ENCODE peak calls at places on chromosomes 1 and 21, in five cellular contexts. One of them, this sample, is unnamed.

GRCh38 chr1:155128755-155129473 is 1.2 kb downstream of the EFNA1 start:
- DNase-seq in ovary: no peak
- DNase-seq in stomach: peak
- DNase-seq in transverse colon: peak
- DNase-seq in sigmoid colon: peak
- DNase-seq in this sample: peak

GRCh38 chr1:14924012-14924452 is 229.5 kb upstream of the TMEM51 start:
- DNase-seq in ovary: peak
- DNase-seq in stomach: peak
- DNase-seq in transverse colon: peak
- DNase-seq in sigmoid colon: peak
- DNase-seq in this sample: peak

GRCh38 chr1:177209357-177209756 is 38.6 kb downstream of the BRINP2 start:
- DNase-seq in ovary: peak
- DNase-seq in stomach: peak
- DNase-seq in transverse colon: peak
- DNase-seq in sigmoid colon: peak
- DNase-seq in this sample: peak

GRCh38 chr1:212162635-212163034 is 122.6 kb upstream of the PPP2R5A start:
- DNase-seq in ovary: no peak
- DNase-seq in stomach: peak
- DNase-seq in transverse colon: no peak
- DNase-seq in sigmoid colon: peak
- DNase-seq in this sample: peak

GRCh38 chr1:241637604-241638003 is 2.6 kb downstream of the CHML start:
- DNase-seq in ovary: no peak
- DNase-seq in stomach: no peak
- DNase-seq in transverse colon: no peak
- DNase-seq in sigmoid colon: no peak
- DNase-seq in this sample: no peak

GRCh38 chr1:231512147-231512698 is 16.2 kb upstream of the TSNAX start:
- DNase-seq in ovary: no peak
- DNase-seq in stomach: no peak
- DNase-seq in transverse colon: no peak
- DNase-seq in sigmoid colon: no peak
- DNase-seq in this sample: no peak

GRCh38 chr21:26210614-26211013 is 40.0 kb upstream of the APP start:
- DNase-seq in ovary: no peak
- DNase-seq in stomach: no peak
- DNase-seq in transverse colon: no peak
- DNase-seq in sigmoid colon: no peak
- DNase-seq in this sample: no peak

GRCh38 chr1:147515046-147515869 is 26.0 kb upstream of the BCL9 start:
- DNase-seq in ovary: no peak
- DNase-seq in stomach: peak
- DNase-seq in transverse colon: no peak
- DNase-seq in sigmoid colon: no peak
- DNase-seq in this sample: peak

GRCh38 chr1:155966135-155966534 is 12.2 kb downstream of the ARHGEF2 start:
- DNase-seq in ovary: no peak
- DNase-seq in stomach: no peak
- DNase-seq in transverse colon: no peak
- DNase-seq in sigmoid colon: no peak
- DNase-seq in this sample: no peak

GRCh38 chr1:65112811-65113210 is 35.2 kb upstream of the AK4 start:
- DNase-seq in ovary: no peak
- DNase-seq in stomach: no peak
- DNase-seq in transverse colon: no peak
- DNase-seq in sigmoid colon: no peak
- DNase-seq in this sample: no peak

GRCh38 chr1:68782890-68783289 is 286.0 kb upstream of the DEPDC1 start:
- DNase-seq in ovary: no peak
- DNase-seq in stomach: no peak
- DNase-seq in transverse colon: no peak
- DNase-seq in sigmoid colon: no peak
- DNase-seq in this sample: no peak

GRCh38 chr1:19734056-19734455 is 65.7 kb downstream of the TMCO4 start:
- DNase-seq in ovary: no peak
- DNase-seq in stomach: no peak
- DNase-seq in transverse colon: no peak
- DNase-seq in sigmoid colon: no peak
- DNase-seq in this sample: no peak

GRCh38 chr1:247456914-247457638 is 828 bp downstream of the OR2B11 start:
- DNase-seq in ovary: no peak
- DNase-seq in stomach: no peak
- DNase-seq in transverse colon: no peak
- DNase-seq in sigmoid colon: no peak
- DNase-seq in this sample: no peak

GRCh38 chr1:238466459-238466858 is 575.7 kb upstream of the ZP4 start:
- DNase-seq in ovary: no peak
- DNase-seq in stomach: no peak
- DNase-seq in transverse colon: no peak
- DNase-seq in sigmoid colon: no peak
- DNase-seq in this sample: no peak

GRCh38 chr1:42334240-42335049 is 590 bp downstream of the FOXJ3 start:
- DNase-seq in ovary: peak
- DNase-seq in stomach: peak
- DNase-seq in transverse colon: peak
- DNase-seq in sigmoid colon: peak
- DNase-seq in this sample: peak

GRCh38 chr1:18670267-18670910 is 39.7 kb downstream of the PAX7 start:
- DNase-seq in ovary: no peak
- DNase-seq in stomach: no peak
- DNase-seq in transverse colon: peak
- DNase-seq in sigmoid colon: no peak
- DNase-seq in this sample: no peak

GRCh38 chr1:109299087-109299983 is 7.5 kb downstream of the MYBPHL start:
- DNase-seq in ovary: no peak
- DNase-seq in stomach: no peak
- DNase-seq in transverse colon: no peak
- DNase-seq in sigmoid colon: peak
- DNase-seq in this sample: peak

GRCh38 chr1:88284066-88284465 is 400.0 kb upstream of the PKN2 start:
- DNase-seq in ovary: no peak
- DNase-seq in stomach: no peak
- DNase-seq in transverse colon: no peak
- DNase-seq in sigmoid colon: no peak
- DNase-seq in this sample: no peak

GRCh38 chr21:27953328-27954045 is 986.6 kb upstream of the ADAMTS5 start:
- DNase-seq in ovary: no peak
- DNase-seq in stomach: no peak
- DNase-seq in transverse colon: no peak
- DNase-seq in sigmoid colon: no peak
- DNase-seq in this sample: no peak

GRCh38 chr1:221687731-221688487 is 54.0 kb downstream of the DUSP10 start:
- DNase-seq in ovary: no peak
- DNase-seq in stomach: no peak
- DNase-seq in transverse colon: no peak
- DNase-seq in sigmoid colon: no peak
- DNase-seq in this sample: no peak

GRCh38 chr1:23825762-23826522 is 713 bp upstream of the HMGCL start:
- DNase-seq in ovary: no peak
- DNase-seq in stomach: no peak
- DNase-seq in transverse colon: no peak
- DNase-seq in sigmoid colon: no peak
- DNase-seq in this sample: no peak

GRCh38 chr1:57122031-57122430 is 156.2 kb upstream of the C8B start:
- DNase-seq in ovary: no peak
- DNase-seq in stomach: no peak
- DNase-seq in transverse colon: no peak
- DNase-seq in sigmoid colon: no peak
- DNase-seq in this sample: no peak

GRCh38 chr1:67377253-67377652 is 52.9 kb downstream of the SERBP1 start:
- DNase-seq in ovary: no peak
- DNase-seq in stomach: no peak
- DNase-seq in transverse colon: no peak
- DNase-seq in sigmoid colon: no peak
- DNase-seq in this sample: no peak

GRCh38 chr1:232570007-232570406 is 59.9 kb downstream of the SIPA1L2 start:
- DNase-seq in ovary: no peak
- DNase-seq in stomach: no peak
- DNase-seq in transverse colon: no peak
- DNase-seq in sigmoid colon: no peak
- DNase-seq in this sample: no peak

GRCh38 chr1:2587071-2587859 is 688 bp downstream of the PRXL2B start:
- DNase-seq in ovary: no peak
- DNase-seq in stomach: no peak
- DNase-seq in transverse colon: peak
- DNase-seq in sigmoid colon: no peak
- DNase-seq in this sample: no peak

GRCh38 chr1:8153961-8154360 is 127.9 kb upstream of the ERRFI1 start:
- DNase-seq in ovary: no peak
- DNase-seq in stomach: no peak
- DNase-seq in transverse colon: no peak
- DNase-seq in sigmoid colon: no peak
- DNase-seq in this sample: no peak

GRCh38 chr21:44529503-44530125 is 10.4 kb downstream of the KRTAP10-1 start:
- DNase-seq in ovary: no peak
- DNase-seq in stomach: no peak
- DNase-seq in transverse colon: no peak
- DNase-seq in sigmoid colon: peak
- DNase-seq in this sample: no peak

GRCh38 chr1:177871633-177872562 is 98.0 kb downstream of the SEC16B start:
- DNase-seq in ovary: no peak
- DNase-seq in stomach: peak
- DNase-seq in transverse colon: no peak
- DNase-seq in sigmoid colon: no peak
- DNase-seq in this sample: no peak

GRCh38 chr1:214581785-214582184 is 21.2 kb upstream of the CENPF start:
- DNase-seq in ovary: no peak
- DNase-seq in stomach: no peak
- DNase-seq in transverse colon: no peak
- DNase-seq in sigmoid colon: no peak
- DNase-seq in this sample: no peak

GRCh38 chr1:52119722-52120121 is 22.2 kb upstream of the ZFYVE9 start:
- DNase-seq in ovary: no peak
- DNase-seq in stomach: no peak
- DNase-seq in transverse colon: no peak
- DNase-seq in sigmoid colon: no peak
- DNase-seq in this sample: no peak

GRCh38 chr1:167431261-167431908 is 86.9 kb downstream of the CD247 start:
- DNase-seq in ovary: no peak
- DNase-seq in stomach: no peak
- DNase-seq in transverse colon: no peak
- DNase-seq in sigmoid colon: no peak
- DNase-seq in this sample: no peak

GRCh38 chr1:28577052-28577678 is 14.9 kb upstream of the RAB42 start:
- DNase-seq in ovary: no peak
- DNase-seq in stomach: no peak
- DNase-seq in transverse colon: no peak
- DNase-seq in sigmoid colon: no peak
- DNase-seq in this sample: no peak

GRCh38 chr1:36380003-36380631 is 5.6 kb downstream of the STK40 start:
- DNase-seq in ovary: peak
- DNase-seq in stomach: no peak
- DNase-seq in transverse colon: no peak
- DNase-seq in sigmoid colon: no peak
- DNase-seq in this sample: no peak

GRCh38 chr21:34946385-34947121 is 102.5 kb downstream of the RUNX1 start:
- DNase-seq in ovary: no peak
- DNase-seq in stomach: no peak
- DNase-seq in transverse colon: no peak
- DNase-seq in sigmoid colon: no peak
- DNase-seq in this sample: no peak

GRCh38 chr1:1309525-1310385 is 1.4 kb downstream of the PUSL1 start:
- DNase-seq in ovary: no peak
- DNase-seq in stomach: no peak
- DNase-seq in transverse colon: no peak
- DNase-seq in sigmoid colon: no peak
- DNase-seq in this sample: no peak

DNA sequence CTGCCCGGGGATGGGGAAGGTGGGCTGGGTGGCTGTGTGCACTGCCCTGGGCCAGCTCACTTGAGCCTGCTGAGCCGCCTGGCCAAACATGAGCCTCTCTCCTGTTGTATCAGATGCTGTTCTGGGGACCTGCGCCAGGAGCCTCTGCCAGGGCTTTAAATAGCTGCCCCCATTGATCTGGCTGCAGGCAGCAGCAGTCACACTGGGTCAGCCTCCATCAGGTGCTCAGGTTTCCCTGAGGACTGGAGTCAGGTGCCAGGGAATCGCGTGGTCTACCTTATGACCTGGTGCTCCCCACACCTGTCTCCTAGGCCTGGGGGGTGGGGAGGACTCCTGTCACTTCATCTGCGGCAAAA is 700 bp upstream of the CCDC28B start:
- DNase-seq in ovary: peak
- DNase-seq in stomach: peak
- DNase-seq in transverse colon: no peak
- DNase-seq in sigmoid colon: peak
- DNase-seq in this sample: no peak
- TF ChIP-seq POLR2A in ovary: no peak
- TF ChIP-seq POLR2A in stomach: no peak
- TF ChIP-seq POLR2A in transverse colon: no peak
- TF ChIP-seq POLR2A in sigmoid colon: no peak
- TF ChIP-seq POLR2A in this sample: no peak

GRCh38 chr21:29297483-29298347 is 1.0 kb upstream of the BACH1 start:
- DNase-seq in ovary: peak
- DNase-seq in stomach: no peak
- DNase-seq in transverse colon: peak
- DNase-seq in sigmoid colon: no peak
- DNase-seq in this sample: peak
- TF ChIP-seq POLR2A in ovary: no peak
- TF ChIP-seq POLR2A in stomach: no peak
- TF ChIP-seq POLR2A in transverse colon: no peak
- TF ChIP-seq POLR2A in sigmoid colon: no peak
- TF ChIP-seq POLR2A in this sample: no peak

GRCh38 chr1:207754011-207754410 is 2.2 kb downstream of the CD46 start:
- DNase-seq in ovary: no peak
- DNase-seq in stomach: no peak
- DNase-seq in transverse colon: no peak
- DNase-seq in sigmoid colon: no peak
- DNase-seq in this sample: no peak
- TF ChIP-seq POLR2A in ovary: no peak
- TF ChIP-seq POLR2A in stomach: no peak
- TF ChIP-seq POLR2A in transverse colon: no peak
- TF ChIP-seq POLR2A in sigmoid colon: no peak
- TF ChIP-seq POLR2A in this sample: no peak

DNA sequence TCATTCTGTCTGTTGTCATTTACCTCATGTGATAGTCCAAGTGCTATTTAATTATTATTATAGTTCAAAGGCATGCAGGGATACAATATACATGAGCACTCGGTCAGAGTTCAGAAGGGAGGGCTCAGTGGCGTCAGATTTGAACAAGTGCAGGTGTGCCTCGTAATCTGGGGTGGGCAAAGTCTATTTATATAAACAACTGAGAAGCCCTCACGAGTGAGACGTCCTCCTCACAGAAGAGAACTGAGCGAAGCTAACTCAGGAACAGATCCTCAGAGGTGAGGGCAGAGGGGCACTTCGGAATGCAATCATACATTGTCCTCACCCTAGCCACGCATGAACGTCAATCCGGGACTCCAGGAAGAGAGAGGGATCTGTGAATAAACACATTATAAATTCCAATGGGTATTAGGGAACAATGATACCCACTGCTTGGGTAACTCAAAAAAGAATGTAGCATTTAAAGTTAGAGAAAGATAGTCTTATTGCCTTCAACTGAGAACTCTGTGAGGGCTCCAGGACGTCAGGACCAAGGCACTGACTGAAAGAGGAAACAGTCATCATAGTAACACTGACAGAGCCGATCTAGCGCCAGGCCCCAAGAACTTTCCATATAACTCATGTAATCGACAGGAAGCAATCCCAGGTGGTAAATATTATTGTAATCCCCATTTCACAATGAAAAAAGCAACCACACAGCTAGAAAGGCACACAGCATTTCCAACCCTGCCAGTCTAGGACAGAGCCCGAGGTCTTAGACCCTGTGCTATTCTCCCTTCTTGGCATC is 127.1 kb upstream of the B3GALT2 start:
- DNase-seq in ovary: no peak
- DNase-seq in stomach: no peak
- DNase-seq in transverse colon: peak
- DNase-seq in sigmoid colon: no peak
- DNase-seq in this sample: no peak
- TF ChIP-seq POLR2A in ovary: no peak
- TF ChIP-seq POLR2A in stomach: no peak
- TF ChIP-seq POLR2A in transverse colon: no peak
- TF ChIP-seq POLR2A in sigmoid colon: no peak
- TF ChIP-seq POLR2A in this sample: no peak

This sample was measured in prostate gland.